ENCODE peak calls at places on chromosomes 12 and 14, in seven cellular contexts. One of them, this sample, is unnamed.

GRCh38 chr12:6361834-6362233 is 13.5 kb downstream of the SCNN1A start:
- DNase-seq in NCI-H1105 treated with DMSO at 0.1 percent for 48 hours: no peak
- DNase-seq in COR-L47: no peak
- DNase-seq in DMS153: no peak
- DNase-seq in LoVo: peak
- DNase-seq in stimulated activated CD4-positive, alpha-beta T cell treated with anti-CD3 and anti-CD28 coated beads, Interleukin-2, amount 100 ng/mL, for 48 hours: no peak
- DNase-seq in coronary artery: peak
- DNase-seq in this sample: no peak

GRCh38 chr12:27709932-27710591 is 570 bp upstream of the MRPS35 start:
- DNase-seq in NCI-H1105 treated with DMSO at 0.1 percent for 48 hours: peak
- DNase-seq in COR-L47: no peak
- DNase-seq in DMS153: peak
- DNase-seq in LoVo: peak
- DNase-seq in stimulated activated CD4-positive, alpha-beta T cell treated with anti-CD3 and anti-CD28 coated beads, Interleukin-2, amount 100 ng/mL, for 48 hours: no peak
- DNase-seq in coronary artery: no peak
- DNase-seq in this sample: no peak

GRCh38 chr14:81441626-81442134 is 41.6 kb upstream of the STON2 start:
- DNase-seq in NCI-H1105 treated with DMSO at 0.1 percent for 48 hours: no peak
- DNase-seq in COR-L47: no peak
- DNase-seq in DMS153: no peak
- DNase-seq in LoVo: no peak
- DNase-seq in stimulated activated CD4-positive, alpha-beta T cell treated with anti-CD3 and anti-CD28 coated beads, Interleukin-2, amount 100 ng/mL, for 48 hours: no peak
- DNase-seq in coronary artery: no peak
- DNase-seq in this sample: no peak

GRCh38 chr12:77151030-77151429 is 85.7 kb upstream of the E2F7 start:
- DNase-seq in NCI-H1105 treated with DMSO at 0.1 percent for 48 hours: no peak
- DNase-seq in COR-L47: no peak
- DNase-seq in DMS153: no peak
- DNase-seq in LoVo: peak
- DNase-seq in stimulated activated CD4-positive, alpha-beta T cell treated with anti-CD3 and anti-CD28 coated beads, Interleukin-2, amount 100 ng/mL, for 48 hours: no peak
- DNase-seq in coronary artery: no peak
- DNase-seq in this sample: peak

GRCh38 chr12:11565752-11566151 is 83.7 kb upstream of the ETV6 start:
- DNase-seq in NCI-H1105 treated with DMSO at 0.1 percent for 48 hours: no peak
- DNase-seq in COR-L47: no peak
- DNase-seq in DMS153: no peak
- DNase-seq in LoVo: no peak
- DNase-seq in stimulated activated CD4-positive, alpha-beta T cell treated with anti-CD3 and anti-CD28 coated beads, Interleukin-2, amount 100 ng/mL, for 48 hours: no peak
- DNase-seq in coronary artery: no peak
- DNase-seq in this sample: no peak

GRCh38 chr14:55980970-55981369 is 137.2 kb upstream of the PELI2 start:
- DNase-seq in NCI-H1105 treated with DMSO at 0.1 percent for 48 hours: no peak
- DNase-seq in COR-L47: no peak
- DNase-seq in DMS153: no peak
- DNase-seq in LoVo: no peak
- DNase-seq in stimulated activated CD4-positive, alpha-beta T cell treated with anti-CD3 and anti-CD28 coated beads, Interleukin-2, amount 100 ng/mL, for 48 hours: no peak
- DNase-seq in coronary artery: no peak
- DNase-seq in this sample: no peak

GRCh38 chr12:107318804-107319535 is 225.6 kb upstream of the CRY1 start:
- DNase-seq in NCI-H1105 treated with DMSO at 0.1 percent for 48 hours: peak
- DNase-seq in COR-L47: peak
- DNase-seq in DMS153: peak
- DNase-seq in LoVo: peak
- DNase-seq in stimulated activated CD4-positive, alpha-beta T cell treated with anti-CD3 and anti-CD28 coated beads, Interleukin-2, amount 100 ng/mL, for 48 hours: peak
- DNase-seq in coronary artery: no peak
- DNase-seq in this sample: no peak

GRCh38 chr14:61493239-61493638 is 171.9 kb downstream of the PRKCH start:
- DNase-seq in NCI-H1105 treated with DMSO at 0.1 percent for 48 hours: no peak
- DNase-seq in COR-L47: no peak
- DNase-seq in DMS153: no peak
- DNase-seq in LoVo: peak
- DNase-seq in stimulated activated CD4-positive, alpha-beta T cell treated with anti-CD3 and anti-CD28 coated beads, Interleukin-2, amount 100 ng/mL, for 48 hours: no peak
- DNase-seq in coronary artery: no peak
- DNase-seq in this sample: no peak

GRCh38 chr12:6266431-6267006 is 44.0 kb upstream of the PLEKHG6 start:
- DNase-seq in NCI-H1105 treated with DMSO at 0.1 percent for 48 hours: peak
- DNase-seq in COR-L47: no peak
- DNase-seq in DMS153: peak
- DNase-seq in LoVo: no peak
- DNase-seq in stimulated activated CD4-positive, alpha-beta T cell treated with anti-CD3 and anti-CD28 coated beads, Interleukin-2, amount 100 ng/mL, for 48 hours: no peak
- DNase-seq in coronary artery: no peak
- DNase-seq in this sample: no peak

GRCh38 chr12:65637774-65638173 is 186.5 kb upstream of the HMGA2 start:
- DNase-seq in NCI-H1105 treated with DMSO at 0.1 percent for 48 hours: no peak
- DNase-seq in COR-L47: no peak
- DNase-seq in DMS153: no peak
- DNase-seq in LoVo: no peak
- DNase-seq in stimulated activated CD4-positive, alpha-beta T cell treated with anti-CD3 and anti-CD28 coated beads, Interleukin-2, amount 100 ng/mL, for 48 hours: no peak
- DNase-seq in coronary artery: no peak
- DNase-seq in this sample: no peak

GRCh38 chr12:14694145-14694544 is 2.3 kb downstream of the GUCY2C start:
- DNase-seq in NCI-H1105 treated with DMSO at 0.1 percent for 48 hours: no peak
- DNase-seq in COR-L47: no peak
- DNase-seq in DMS153: no peak
- DNase-seq in LoVo: no peak
- DNase-seq in stimulated activated CD4-positive, alpha-beta T cell treated with anti-CD3 and anti-CD28 coated beads, Interleukin-2, amount 100 ng/mL, for 48 hours: no peak
- DNase-seq in coronary artery: no peak
- DNase-seq in this sample: no peak

GRCh38 chr12:72815421-72815820 is 543.3 kb downstream of the TRHDE start:
- DNase-seq in NCI-H1105 treated with DMSO at 0.1 percent for 48 hours: no peak
- DNase-seq in COR-L47: no peak
- DNase-seq in DMS153: no peak
- DNase-seq in LoVo: no peak
- DNase-seq in stimulated activated CD4-positive, alpha-beta T cell treated with anti-CD3 and anti-CD28 coated beads, Interleukin-2, amount 100 ng/mL, for 48 hours: no peak
- DNase-seq in coronary artery: no peak
- DNase-seq in this sample: no peak

GRCh38 chr14:68374682-68375081 is 418.2 kb downstream of the ZFP36L1 start:
- DNase-seq in NCI-H1105 treated with DMSO at 0.1 percent for 48 hours: no peak
- DNase-seq in COR-L47: no peak
- DNase-seq in DMS153: no peak
- DNase-seq in LoVo: no peak
- DNase-seq in stimulated activated CD4-positive, alpha-beta T cell treated with anti-CD3 and anti-CD28 coated beads, Interleukin-2, amount 100 ng/mL, for 48 hours: no peak
- DNase-seq in coronary artery: no peak
- DNase-seq in this sample: no peak

GRCh38 chr14:49995162-49995561 is 102.3 kb downstream of the ARF6 start:
- DNase-seq in NCI-H1105 treated with DMSO at 0.1 percent for 48 hours: no peak
- DNase-seq in COR-L47: no peak
- DNase-seq in DMS153: no peak
- DNase-seq in LoVo: no peak
- DNase-seq in stimulated activated CD4-positive, alpha-beta T cell treated with anti-CD3 and anti-CD28 coated beads, Interleukin-2, amount 100 ng/mL, for 48 hours: no peak
- DNase-seq in coronary artery: no peak
- DNase-seq in this sample: no peak

GRCh38 chr12:122501489-122501989 is 807 bp upstream of the ZCCHC8 start:
- DNase-seq in NCI-H1105 treated with DMSO at 0.1 percent for 48 hours: no peak
- DNase-seq in COR-L47: no peak
- DNase-seq in DMS153: no peak
- DNase-seq in LoVo: no peak
- DNase-seq in stimulated activated CD4-positive, alpha-beta T cell treated with anti-CD3 and anti-CD28 coated beads, Interleukin-2, amount 100 ng/mL, for 48 hours: no peak
- DNase-seq in coronary artery: no peak
- DNase-seq in this sample: no peak

GRCh38 chr12:508145-508544 is 48.4 kb downstream of the B4GALNT3 start:
- DNase-seq in NCI-H1105 treated with DMSO at 0.1 percent for 48 hours: no peak
- DNase-seq in COR-L47: no peak
- DNase-seq in DMS153: no peak
- DNase-seq in LoVo: no peak
- DNase-seq in stimulated activated CD4-positive, alpha-beta T cell treated with anti-CD3 and anti-CD28 coated beads, Interleukin-2, amount 100 ng/mL, for 48 hours: no peak
- DNase-seq in coronary artery: no peak
- DNase-seq in this sample: no peak

GRCh38 chr14:50044040-50044651 is 72.2 kb downstream of the VCPKMT start:
- DNase-seq in NCI-H1105 treated with DMSO at 0.1 percent for 48 hours: no peak
- DNase-seq in COR-L47: no peak
- DNase-seq in DMS153: no peak
- DNase-seq in LoVo: no peak
- DNase-seq in stimulated activated CD4-positive, alpha-beta T cell treated with anti-CD3 and anti-CD28 coated beads, Interleukin-2, amount 100 ng/mL, for 48 hours: no peak
- DNase-seq in coronary artery: no peak
- DNase-seq in this sample: no peak

GRCh38 chr12:44875954-44876553 is at the start of gene NELL2:
- DNase-seq in NCI-H1105 treated with DMSO at 0.1 percent for 48 hours: peak
- DNase-seq in COR-L47: peak
- DNase-seq in DMS153: peak
- DNase-seq in LoVo: peak
- DNase-seq in stimulated activated CD4-positive, alpha-beta T cell treated with anti-CD3 and anti-CD28 coated beads, Interleukin-2, amount 100 ng/mL, for 48 hours: peak
- DNase-seq in coronary artery: no peak
- DNase-seq in this sample: no peak

GRCh38 chr12:69996722-69997121 is 171.7 kb downstream of the MYRFL start:
- DNase-seq in NCI-H1105 treated with DMSO at 0.1 percent for 48 hours: no peak
- DNase-seq in COR-L47: no peak
- DNase-seq in DMS153: no peak
- DNase-seq in LoVo: no peak
- DNase-seq in stimulated activated CD4-positive, alpha-beta T cell treated with anti-CD3 and anti-CD28 coated beads, Interleukin-2, amount 100 ng/mL, for 48 hours: no peak
- DNase-seq in coronary artery: no peak
- DNase-seq in this sample: no peak

GRCh38 chr12:117035287-117035686 is 63.9 kb downstream of the TESC start:
- DNase-seq in NCI-H1105 treated with DMSO at 0.1 percent for 48 hours: peak
- DNase-seq in COR-L47: no peak
- DNase-seq in DMS153: no peak
- DNase-seq in LoVo: no peak
- DNase-seq in stimulated activated CD4-positive, alpha-beta T cell treated with anti-CD3 and anti-CD28 coated beads, Interleukin-2, amount 100 ng/mL, for 48 hours: no peak
- DNase-seq in coronary artery: no peak
- DNase-seq in this sample: no peak

GRCh38 chr12:27762757-27763156 is 17.3 kb upstream of the KLHL42 start:
- DNase-seq in NCI-H1105 treated with DMSO at 0.1 percent for 48 hours: no peak
- DNase-seq in COR-L47: no peak
- DNase-seq in DMS153: no peak
- DNase-seq in LoVo: no peak
- DNase-seq in stimulated activated CD4-positive, alpha-beta T cell treated with anti-CD3 and anti-CD28 coated beads, Interleukin-2, amount 100 ng/mL, for 48 hours: no peak
- DNase-seq in coronary artery: no peak
- DNase-seq in this sample: no peak

GRCh38 chr12:28882444-28882843 is 266.6 kb upstream of the FAR2 start:
- DNase-seq in NCI-H1105 treated with DMSO at 0.1 percent for 48 hours: no peak
- DNase-seq in COR-L47: no peak
- DNase-seq in DMS153: no peak
- DNase-seq in LoVo: no peak
- DNase-seq in stimulated activated CD4-positive, alpha-beta T cell treated with anti-CD3 and anti-CD28 coated beads, Interleukin-2, amount 100 ng/mL, for 48 hours: no peak
- DNase-seq in coronary artery: no peak
- DNase-seq in this sample: peak

GRCh38 chr14:69636051-69636639 is 24.7 kb downstream of the SUSD6 start:
- DNase-seq in NCI-H1105 treated with DMSO at 0.1 percent for 48 hours: no peak
- DNase-seq in COR-L47: peak
- DNase-seq in DMS153: peak
- DNase-seq in LoVo: no peak
- DNase-seq in stimulated activated CD4-positive, alpha-beta T cell treated with anti-CD3 and anti-CD28 coated beads, Interleukin-2, amount 100 ng/mL, for 48 hours: peak
- DNase-seq in coronary artery: no peak
- DNase-seq in this sample: no peak

GRCh38 chr12:57783466-57783801 is 847 bp downstream of the TSFM start:
- DNase-seq in NCI-H1105 treated with DMSO at 0.1 percent for 48 hours: no peak
- DNase-seq in COR-L47: no peak
- DNase-seq in DMS153: no peak
- DNase-seq in LoVo: no peak
- DNase-seq in stimulated activated CD4-positive, alpha-beta T cell treated with anti-CD3 and anti-CD28 coated beads, Interleukin-2, amount 100 ng/mL, for 48 hours: no peak
- DNase-seq in coronary artery: no peak
- DNase-seq in this sample: no peak

GRCh38 chr14:76450476-76450875 is 74.5 kb downstream of the ESRRB start:
- DNase-seq in NCI-H1105 treated with DMSO at 0.1 percent for 48 hours: no peak
- DNase-seq in COR-L47: no peak
- DNase-seq in DMS153: no peak
- DNase-seq in LoVo: no peak
- DNase-seq in stimulated activated CD4-positive, alpha-beta T cell treated with anti-CD3 and anti-CD28 coated beads, Interleukin-2, amount 100 ng/mL, for 48 hours: no peak
- DNase-seq in coronary artery: no peak
- DNase-seq in this sample: no peak

GRCh38 chr12:67747869-67748760 is 99.6 kb downstream of the DYRK2 start:
- DNase-seq in NCI-H1105 treated with DMSO at 0.1 percent for 48 hours: no peak
- DNase-seq in COR-L47: no peak
- DNase-seq in DMS153: no peak
- DNase-seq in LoVo: peak
- DNase-seq in stimulated activated CD4-positive, alpha-beta T cell treated with anti-CD3 and anti-CD28 coated beads, Interleukin-2, amount 100 ng/mL, for 48 hours: no peak
- DNase-seq in coronary artery: no peak
- DNase-seq in this sample: no peak